ENCODE peak calls at places on chromosomes 11 and 22, in four cellular contexts. J, L, S and R are unnamed samples.

GRCh38 chr11:42967653-42968052 is 344.1 kb upstream of the API5 start:
- DNase-seq in S (no peak), L (no peak), J (no peak), R (no peak)

GRCh38 chr11:8252946-8253345 is 10.7 kb downstream of the LMO1 start:
- DNase-seq in J (peak; percentile 31), S (no peak), L (no peak), R (no peak)

GRCh38 chr11:85787809-85788805 is 22.8 kb downstream of the SYTL2 start:
- DNase-seq in S (no peak), J (no peak), L (no peak), R (no peak)

GRCh38 chr11:8111636-8112035 is 30.6 kb downstream of the TUB start:
- DNase-seq in S (no peak), J (no peak), L (no peak), R (no peak)

GRCh38 chr11:57332694-57333440 is 2.8 kb downstream of the SSRP1 start:
- DNase-seq in L (no peak), S (no peak), J (no peak), R (no peak)

GRCh38 chr11:114159802-114160588 is 100.5 kb downstream of the ZBTB16 start:
- DNase-seq in L (peak; percentile 34), J (no peak), S (peak; percentile 98), R (peak; percentile 68)

GRCh38 chr11:68067991-68068390 is 29.2 kb downstream of the TCIRG1 start:
- DNase-seq in L (no peak), S (no peak), J (no peak), R (no peak)

GRCh38 chr22:24985824-24986214 is 33.3 kb downstream of the KIAA1671 start:
- DNase-seq in S (no peak), L (no peak), J (no peak), R (no peak)

GRCh38 chr11:78532991-78533861 is 41.4 kb downstream of the NARS2 start:
- DNase-seq in L (peak; percentile 44), J (no peak), S (no peak), R (no peak)

DNA sequence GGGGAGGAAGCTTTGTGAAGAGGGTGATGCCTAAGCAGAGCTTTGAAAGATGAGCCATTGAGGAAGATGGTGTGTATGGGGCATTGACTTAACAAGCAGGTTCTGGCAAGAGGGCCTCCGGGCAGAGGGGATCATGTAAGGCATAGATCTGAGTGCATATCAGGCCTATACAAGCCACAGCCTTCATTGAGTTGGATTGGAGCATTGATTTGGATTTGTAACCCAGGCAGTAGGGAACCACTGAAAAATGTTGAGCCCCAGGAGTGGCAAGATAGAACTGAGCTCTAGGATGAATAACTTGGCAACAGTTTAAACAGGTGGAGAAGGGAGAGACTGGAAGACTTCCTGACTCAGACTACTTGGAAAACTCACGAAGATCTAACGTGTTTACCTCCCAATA is 21.4 kb downstream of the PANX1 start:
- DNase-seq in J (no peak), S (no peak), L (no peak), R (no peak)
- TF ChIP-seq EGR1 in J (no peak), S (no peak), L (no peak), R (no peak)

GRCh38 chr11:63610604-63611394 is 3.4 kb downstream of the PLAAT3 start:
- DNase-seq in L (no peak), S (no peak), J (peak; percentile 57), R (no peak)
- H3K4me2 ChIP-seq in L (no peak overlapping the region), S (no peak overlapping the region), J (peak overlapping the region; percentile 57), R (peak overlapping the region; percentile 7)

GRCh38 chr22:29306830-29307657 is 594 bp downstream of the GAS2L1 start:
- DNase-seq in L (no peak), J (no peak), S (peak; percentile 84), R (no peak)
- TF ChIP-seq EGR1 in L (no peak), J (no peak), S (peak; percentile 12), R (no peak)

DNA sequence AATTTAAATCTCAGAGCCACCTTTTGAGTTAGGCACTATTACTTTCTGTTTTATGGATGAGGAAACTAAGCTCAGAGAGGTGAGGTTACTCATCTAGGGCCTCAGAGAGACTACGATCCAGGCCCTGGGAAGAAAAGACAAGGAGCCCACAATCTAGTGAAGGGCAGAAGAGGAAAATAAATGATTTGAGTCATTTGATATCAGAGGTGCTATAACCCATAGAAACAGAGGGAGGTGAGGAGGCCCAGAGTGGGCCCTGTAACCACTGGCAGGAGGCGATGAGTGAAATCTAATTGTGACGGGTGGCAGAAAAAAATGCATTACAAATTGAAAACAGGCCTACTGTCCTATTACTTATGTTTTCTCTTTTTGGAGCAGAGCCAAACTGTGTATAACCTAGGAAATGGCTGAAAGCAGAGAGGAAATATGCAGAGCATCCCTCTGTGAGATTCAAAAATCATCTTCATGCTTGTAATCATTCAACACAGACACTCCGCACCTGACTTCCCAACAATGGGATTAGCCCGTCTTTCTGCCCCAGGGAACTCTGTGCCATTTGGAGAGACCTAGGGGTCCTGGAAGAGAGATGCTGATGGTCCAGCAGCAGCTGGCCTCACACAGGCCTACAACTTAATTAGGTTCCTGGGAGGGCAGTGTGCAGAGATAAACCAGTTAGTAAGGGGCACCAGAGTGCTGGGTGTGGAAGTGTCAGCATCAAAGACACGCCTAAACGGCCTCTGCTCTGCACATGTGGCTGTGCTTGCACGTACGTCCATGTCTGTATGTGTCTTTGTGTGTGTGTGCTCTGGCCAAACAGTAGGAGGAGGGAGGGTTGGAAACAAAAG is 41.9 kb downstream of the MAP6 start:
- DNase-seq in S (no peak), L (no peak), J (no peak), R (no peak)
- H3K4me2 ChIP-seq in S (no peak overlapping the region), L (no peak overlapping the region), J (no peak overlapping the region), R (no peak overlapping the region)

GRCh38 chr11:26626346-26626745 is 54.3 kb upstream of the MUC15 start:
- DNase-seq in S (no peak), L (no peak), J (no peak), R (no peak)
- TF ChIP-seq EGR1 in S (no peak), L (no peak), J (no peak), R (no peak)

DNA sequence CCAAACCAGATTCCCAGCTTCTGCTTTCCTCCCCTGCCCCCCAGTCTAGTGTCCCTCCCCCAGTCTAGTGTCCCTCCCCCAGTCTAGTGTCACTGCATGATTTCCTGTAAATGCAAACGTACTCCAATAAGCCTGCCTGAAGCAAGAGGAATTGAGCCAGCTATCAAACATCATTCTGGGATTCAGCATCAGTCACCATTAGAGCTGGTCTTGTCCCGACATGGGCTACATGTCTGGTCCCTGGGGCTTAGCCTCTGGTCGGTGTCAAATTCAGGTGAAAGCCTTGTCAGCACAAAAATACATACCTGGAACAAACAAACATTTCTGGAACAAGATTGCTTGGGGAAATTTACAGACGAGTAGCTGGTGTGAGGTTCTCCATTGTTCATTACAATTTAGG is 13.7 kb downstream of the MMP3 start:
- DNase-seq in S (no peak), J (no peak), L (no peak), R (no peak)
- H3K4me2 ChIP-seq in S (no peak overlapping the region), J (no peak overlapping the region), L (no peak overlapping the region), R (no peak overlapping the region)